ENCODE peak calls at places on chromosomes 7 and 10, in four cellular contexts. O is GM23338, I is SK-N-SH, A is hepatocyte. H is an unnamed sample.
A peak's percentile ranks its signal among the peaks of the same experiment; 100 is the strongest.

GRCh38 chr10:86254526-86255174 is 111.9 kb downstream of the GRID1 start:
- DNase-seq in O (no peak), I (peak; percentile 39), A (no peak), H (no peak)

GRCh38 chr7:106812027-106812643 is 52.9 kb upstream of the PIK3CG start:
- DNase-seq in O (no peak), I (no peak), A (no peak), H (peak; percentile 11)

GRCh38 chr7:140646931-140647647 is 6.5 kb upstream of the DENND2A start:
- DNase-seq in O (peak; percentile 90), I (peak; percentile 90), A (peak; percentile 57), H (peak; percentile 74)

GRCh38 chr10:103678104-103678526 is 177.3 kb downstream of the SH3PXD2A start:
- DNase-seq in O (no peak), I (peak; percentile 94), A (peak; percentile 94), H (peak; percentile 95)

GRCh38 chr10:119441921-119442757 is 100.4 kb downstream of the RGS10 start:
- DNase-seq in O (no peak), I (no peak), A (no peak), H (peak; percentile 81)

GRCh38 chr10:33187427-33187999 is 147.0 kb downstream of the NRP1 start:
- DNase-seq in O (peak; percentile 53), I (no peak), A (no peak), H (no peak)

GRCh38 chr7:135959655-135960363 is 17.4 kb downstream of the MTPN start:
- DNase-seq in O (no peak), I (peak; percentile 38), A (no peak), H (no peak)

GRCh38 chr10:10891437-10891836 is 126.2 kb upstream of the CELF2 start:
- DNase-seq in O (no peak), I (no peak), A (peak; percentile 78), H (no peak)

GRCh38 chr7:153100691-153101237 is 341.2 kb downstream of the ACTR3B start:
- DNase-seq in O (no peak), I (no peak), A (no peak), H (no peak)

GRCh38 chr10:28939352-28940157 is 262.2 kb downstream of the BAMBI start:
- DNase-seq in O (peak; percentile 95), I (no peak), A (peak; percentile 93), H (no peak)

GRCh38 chr10:29535778-29536459 is 98.9 kb downstream of the SVIL start:
- DNase-seq in O (no peak), I (no peak), A (no peak), H (no peak)

GRCh38 chr7:131889572-131890150 is 333.2 kb upstream of the PODXL start:
- DNase-seq in O (no peak), I (no peak), A (no peak), H (no peak)

GRCh38 chr10:68167271-68167670 is 58.0 kb downstream of the MYPN start:
- DNase-seq in O (no peak), I (no peak), A (no peak), H (no peak)

GRCh38 chr10:69092959-69093850 is 5.3 kb downstream of the SRGN start:
- DNase-seq in O (peak; percentile 88), I (peak; percentile 65), A (peak; percentile 82), H (peak; percentile 85)

GRCh38 chr7:143419880-143420279 is 11.2 kb upstream of the EPHA1 start:
- DNase-seq in O (no peak), I (no peak), A (peak; percentile 60), H (no peak)

GRCh38 chr7:156055206-156055822 is 243.1 kb upstream of the SHH start:
- DNase-seq in O (no peak), I (no peak), A (no peak), H (no peak)

GRCh38 chr7:156459067-156459466 is 181.5 kb upstream of the RNF32 start:
- DNase-seq in O (no peak), I (no peak), A (no peak), H (no peak)

GRCh38 chr7:44581426-44581906 is 565 bp downstream of the TMED4 start:
- DNase-seq in O (peak; percentile 25), I (no peak), A (peak; percentile 43), H (peak; percentile 72)

GRCh38 chr10:120460191-120460590 is 3.2 kb downstream of the PLPP4 start:
- DNase-seq in O (no peak), I (no peak), A (no peak), H (no peak)

GRCh38 chr7:150325110-150325611 is 1.8 kb upstream of the ACTR3C start:
- DNase-seq in O (no peak), I (no peak), A (no peak), H (no peak)

GRCh38 chr7:108525327-108525984 is 479 bp downstream of the PNPLA8 start:
- DNase-seq in O (peak; percentile 85), I (peak; percentile 87), A (peak; percentile 85), H (peak; percentile 19)

GRCh38 chr7:122632238-122632637 is 66.7 kb downstream of the RNF133 start:
- DNase-seq in O (no peak), I (no peak), A (no peak), H (no peak)

GRCh38 chr10:132376394-132376851 is 20.6 kb upstream of the PWWP2B start:
- DNase-seq in O (no peak), I (no peak), A (no peak), H (no peak)

GRCh38 chr10:70978181-70978580 is 89.8 kb upstream of the PCBD1 start:
- DNase-seq in O (no peak), I (no peak), A (no peak), H (no peak)

GRCh38 chr7:23287612-23288011 is 11.5 kb upstream of the MALSU1 start:
- DNase-seq in O (no peak), I (no peak), A (no peak), H (no peak)

GRCh38 chr10:24240001-24240751 is 31.2 kb downstream of the KIAA1217 start:
- DNase-seq in O (no peak), I (peak; percentile 35), A (peak; percentile 19), H (no peak)

GRCh38 chr7:114082934-114083647 is 164.3 kb upstream of the PPP1R3A start:
- DNase-seq in O (peak; percentile 69), I (peak; percentile 37), A (peak; percentile 42), H (no peak)

GRCh38 chr7:21927693-21928092 is 18.0 kb downstream of the CDCA7L start:
- DNase-seq in O (no peak), I (no peak), A (no peak), H (no peak)

GRCh38 chr10:82934429-82934828 is 1059.4 kb downstream of the NRG3 start:
- DNase-seq in O (peak; percentile 47), I (peak; percentile 1), A (peak; percentile 59), H (peak; percentile 4)

GRCh38 chr7:91814189-91814588 is 66.3 kb downstream of the MTERF1 start:
- DNase-seq in O (no peak), I (no peak), A (no peak), H (no peak)

GRCh38 chr7:32256376-32256775 is 186.2 kb upstream of the PDE1C start:
- DNase-seq in O (no peak), I (no peak), A (no peak), H (no peak)

GRCh38 chr7:801940-802364 is 30.3 kb upstream of the SUN1 start:
- DNase-seq in O (no peak), I (peak; percentile 72), A (peak; percentile 49), H (no peak)

GRCh38 chr10:60955321-60955720 is 11.3 kb upstream of the RHOBTB1 start:
- DNase-seq in O (no peak), I (no peak), A (no peak), H (no peak)

GRCh38 chr10:69655868-69656555 is 26.0 kb downstream of the FAM241B start:
- DNase-seq in O (no peak), I (no peak), A (no peak), H (no peak)

GRCh38 chr7:50369408-50370026 is 65.0 kb downstream of the IKZF1 start:
- DNase-seq in O (peak; percentile 85), I (peak; percentile 57), A (no peak), H (peak; percentile 83)

GRCh38 chr10:87957702-87958101 is 94.3 kb downstream of the PTEN start:
- DNase-seq in O (no peak), I (no peak), A (no peak), H (no peak)

GRCh38 chr7:106757846-106758245 is 96.9 kb upstream of the CCDC71L start:
- DNase-seq in O (no peak), I (no peak), A (no peak), H (no peak)

DNA sequence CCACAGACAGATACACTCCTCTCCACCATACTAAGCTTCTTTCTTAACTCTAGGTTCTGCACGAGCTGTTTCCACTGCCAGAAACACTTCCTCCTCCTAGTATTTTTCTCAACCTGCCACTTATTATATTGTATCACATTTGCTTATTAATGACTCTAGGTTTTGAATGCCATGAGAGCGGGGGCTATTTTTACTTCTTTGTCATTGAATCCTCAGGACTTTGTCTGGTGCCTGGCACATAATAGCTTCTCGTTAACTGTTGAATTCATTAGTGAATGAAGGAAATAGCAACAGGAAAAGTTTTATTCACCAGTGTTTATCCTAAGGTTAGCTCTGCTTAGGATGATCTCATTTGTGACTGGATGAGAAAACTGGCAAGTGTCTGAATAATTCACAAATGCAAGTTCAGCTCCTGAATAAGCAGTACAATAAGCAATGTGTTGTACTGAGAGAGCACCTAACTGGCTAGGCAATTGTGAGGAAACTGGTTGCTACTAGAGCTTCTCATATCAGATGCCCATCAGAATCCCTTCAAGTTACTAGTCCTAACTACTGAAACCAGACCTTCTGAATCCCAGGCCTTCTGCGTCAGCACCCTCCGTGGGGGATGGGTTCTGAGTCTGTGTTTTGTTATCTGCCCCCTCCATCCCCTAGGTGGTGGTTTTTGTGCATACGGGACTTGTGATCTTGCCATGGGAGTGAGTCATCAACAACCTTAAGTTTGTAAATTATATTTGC is 92.7 kb downstream of the LSMEM1 start:
- DNase-seq in O (peak; percentile 24), I (no peak), A (no peak), H (peak; percentile 14)
- TF ChIP-seq EZH2phosphoT487 in O (no peak), I (no peak), A (no peak), H (no peak)

GRCh38 chr10:100653957-100654834 is 91.2 kb upstream of the PAX2 start:
- DNase-seq in O (peak; percentile 78), I (peak; percentile 81), A (peak; percentile 69), H (no peak)
- TF ChIP-seq EZH2phosphoT487 in O (no peak), I (no peak), A (no peak), H (no peak)

DNA sequence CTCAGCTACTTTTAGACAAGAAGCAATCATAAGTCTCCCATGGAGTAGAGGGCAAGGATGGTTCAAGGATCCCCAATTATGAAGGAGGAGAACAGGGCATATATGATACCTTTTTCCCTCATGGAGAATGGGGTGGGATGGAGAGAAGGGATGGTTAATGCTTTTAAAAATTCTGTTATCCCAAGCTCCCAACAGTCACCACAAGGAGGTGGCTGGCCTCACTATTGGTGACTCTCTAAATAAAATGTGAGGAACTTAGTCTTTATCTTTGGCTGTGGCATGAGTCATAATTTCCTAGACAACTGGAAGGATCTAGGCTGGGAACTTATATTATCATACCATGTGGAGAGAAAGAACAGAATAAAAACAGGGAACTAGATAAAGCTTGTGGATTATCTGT is 297.0 kb downstream of the PHTF2 start:
- DNase-seq in O (no peak), I (no peak), A (no peak), H (no peak)
- TF ChIP-seq EZH2phosphoT487 in O (no peak), I (no peak), A (no peak), H (no peak)

GRCh38 chr10:49550563-49550962 is 11.6 kb upstream of the ERCC6 start:
- DNase-seq in O (peak; percentile 17), I (no peak), A (no peak), H (no peak)
- TF ChIP-seq EZH2phosphoT487 in O (no peak), I (no peak), A (no peak), H (no peak)

H was measured in OCI-LY7.